ENCODE peak calls at places on chromosome 1, in five cellular contexts. V is cortex of kidney; P is activated naive CD4-positive, alpha-beta T cell treated with Interleukin-2 at 50 U/mL for 16 hours; N is HTR-8/SVneo; A is stimulated activated naive B cell treated with anti-CD40 and anti-IgM and Interleukin-4, amounts not matched to agents 10 μg/mL and 1 μg/mL and 100 μg/mL, for 72 hours. U is an unnamed sample.

GRCh38 chr1:184212649-184213314 is 161.3 kb downstream of the TSEN15 start:
- DNase-seq in V (no peak), P (no peak), N (peak; percentile 47), A (no peak), U (no peak)

GRCh38 chr1:230682882-230683610 is 30.9 kb downstream of the AGT start:
- DNase-seq in V (no peak), P (no peak), N (no peak), A (no peak), U (no peak)

GRCh38 chr1:30777906-30778155 is 20.3 kb upstream of the LAPTM5 start:
- DNase-seq in V (no peak), P (no peak), N (no peak), A (no peak), U (no peak)

GRCh38 chr1:87154351-87154750 is 174.3 kb upstream of the LMO4 start:
- DNase-seq in V (no peak), P (no peak), N (no peak), A (no peak), U (no peak)

GRCh38 chr1:223454959-223455358 is 61.7 kb downstream of the CCDC185 start:
- DNase-seq in V (no peak), P (no peak), N (no peak), A (no peak), U (no peak)

GRCh38 chr1:236172041-236172579 is 29.8 kb downstream of the GPR137B start:
- DNase-seq in V (no peak), P (no peak), N (no peak), A (no peak), U (no peak)

GRCh38 chr1:56070601-56071000 is 508.8 kb downstream of the PLPP3 start:
- DNase-seq in V (no peak), P (no peak), N (no peak), A (no peak), U (no peak)

GRCh38 chr1:183002797-183003594 is 20.2 kb upstream of the LAMC1 start:
- DNase-seq in V (no peak), P (no peak), N (no peak), A (no peak), U (no peak)

GRCh38 chr1:9143250-9143649 is 14.3 kb upstream of the GPR157 start:
- DNase-seq in V (no peak), P (no peak), N (no peak), A (no peak), U (no peak)

GRCh38 chr1:156668801-156669637 is 8.2 kb downstream of the NES start:
- DNase-seq in V (no peak), P (no peak), N (no peak), A (no peak), U (no peak)

GRCh38 chr1:246280551-246280950 is 226.5 kb downstream of the SMYD3 start:
- DNase-seq in V (no peak), P (no peak), N (peak; percentile 11), A (no peak), U (no peak)

GRCh38 chr1:151398691-151399065 is 695 bp upstream of the PSMB4 start:
- DNase-seq in V (no peak), P (peak; percentile 12), N (no peak), A (no peak), U (no peak)

GRCh38 chr1:91864017-91864700 is 21.8 kb downstream of the TGFBR3 start:
- DNase-seq in V (no peak), P (no peak), N (no peak), A (no peak), U (no peak)

GRCh38 chr1:241942738-241943137 is 14.8 kb upstream of the BECN2 start:
- DNase-seq in V (no peak), P (no peak), N (no peak), A (no peak), U (no peak)

GRCh38 chr1:20785907-20786309 is 1.2 kb downstream of the HP1BP3 start:
- DNase-seq in V (no peak), P (no peak), N (no peak), A (no peak), U (no peak)

U was measured in GM06990.